ENCODE peak calls at places on chromosomes 1 and 21, in nine cellular contexts. One of them, this sample, is unnamed.

GRCh38 chr1:30120268-30121000 is 603.0 kb downstream of the MATN1 start:
- DNase-seq in neural crest cell: no peak
- DNase-seq in HFFc6: no peak
- DNase-seq in AG10803: no peak
- DNase-seq in Calu3: no peak
- DNase-seq in fibroblast of villous mesenchyme: peak; percentile 25
- DNase-seq in sigmoid colon: no peak
- DNase-seq in mammary epithelial cell: no peak
- DNase-seq in fibroblast of lung: no peak
- DNase-seq in this sample: no peak

GRCh38 chr1:208475449-208475848 is 231.3 kb upstream of the PLXNA2 start:
- DNase-seq in fibroblast of villous mesenchyme: no peak
- DNase-seq in mammary epithelial cell: peak; percentile 31
- DNase-seq in Calu3: no peak
- DNase-seq in HFFc6: no peak
- DNase-seq in sigmoid colon: peak; percentile 67
- DNase-seq in AG10803: peak; percentile 42
- DNase-seq in fibroblast of lung: peak; percentile 70
- DNase-seq in neural crest cell: no peak
- DNase-seq in this sample: no peak

GRCh38 chr21:29656504-29657227 is 283.1 kb downstream of the GRIK1 start:
- DNase-seq in mammary epithelial cell: peak; percentile 64
- DNase-seq in HFFc6: peak; percentile 25
- DNase-seq in fibroblast of lung: peak; percentile 78
- DNase-seq in AG10803: peak; percentile 63
- DNase-seq in sigmoid colon: no peak
- DNase-seq in fibroblast of villous mesenchyme: peak; percentile 55
- DNase-seq in neural crest cell: no peak
- DNase-seq in Calu3: no peak
- DNase-seq in this sample: no peak

GRCh38 chr1:203202431-203203245 is 16.1 kb upstream of the CHI3L1 start:
- DNase-seq in fibroblast of villous mesenchyme: peak; percentile 99
- DNase-seq in sigmoid colon: peak; percentile 85
- DNase-seq in fibroblast of lung: peak; percentile 95
- DNase-seq in Calu3: no peak
- DNase-seq in mammary epithelial cell: peak; percentile 17
- DNase-seq in HFFc6: peak; percentile 45
- DNase-seq in AG10803: peak; percentile 89
- DNase-seq in neural crest cell: no peak
- DNase-seq in this sample: no peak

GRCh38 chr21:34589511-34590282 is 25.2 kb downstream of the RCAN1 start:
- DNase-seq in AG10803: no peak
- DNase-seq in fibroblast of villous mesenchyme: no peak
- DNase-seq in Calu3: no peak
- DNase-seq in sigmoid colon: no peak
- DNase-seq in neural crest cell: no peak
- DNase-seq in fibroblast of lung: no peak
- DNase-seq in mammary epithelial cell: no peak
- DNase-seq in HFFc6: no peak
- DNase-seq in this sample: no peak

GRCh38 chr1:151255381-151255780 is 847 bp downstream of the PSMD4 start:
- DNase-seq in HFFc6: peak; percentile 6
- DNase-seq in mammary epithelial cell: peak; percentile 20
- DNase-seq in Calu3: no peak
- DNase-seq in sigmoid colon: no peak
- DNase-seq in fibroblast of lung: no peak
- DNase-seq in AG10803: no peak
- DNase-seq in fibroblast of villous mesenchyme: peak; percentile 10
- DNase-seq in neural crest cell: no peak
- DNase-seq in this sample: no peak

GRCh38 chr1:59971464-59971911 is 44.9 kb upstream of the CYP2J2 start:
- DNase-seq in fibroblast of villous mesenchyme: peak; percentile 62
- DNase-seq in mammary epithelial cell: peak; percentile 55
- DNase-seq in neural crest cell: peak; percentile 83
- DNase-seq in sigmoid colon: peak; percentile 77
- DNase-seq in fibroblast of lung: peak; percentile 69
- DNase-seq in AG10803: peak; percentile 56
- DNase-seq in HFFc6: peak; percentile 56
- DNase-seq in Calu3: peak; percentile 82
- DNase-seq in this sample: peak; percentile 81

GRCh38 chr1:187942986-187943385 is 1114.2 kb downstream of the PLA2G4A start:
- DNase-seq in HFFc6: no peak
- DNase-seq in neural crest cell: no peak
- DNase-seq in AG10803: no peak
- DNase-seq in fibroblast of lung: no peak
- DNase-seq in sigmoid colon: no peak
- DNase-seq in mammary epithelial cell: no peak
- DNase-seq in Calu3: no peak
- DNase-seq in fibroblast of villous mesenchyme: no peak
- DNase-seq in this sample: no peak

GRCh38 chr1:71695820-71696219 is 586.5 kb downstream of the NEGR1 start:
- DNase-seq in AG10803: peak; percentile 36
- DNase-seq in sigmoid colon: no peak
- DNase-seq in mammary epithelial cell: no peak
- DNase-seq in neural crest cell: no peak
- DNase-seq in Calu3: no peak
- DNase-seq in fibroblast of villous mesenchyme: no peak
- DNase-seq in HFFc6: no peak
- DNase-seq in fibroblast of lung: peak; percentile 41
- DNase-seq in this sample: no peak

GRCh38 chr21:44618909-44619308 is 7.0 kb downstream of the KRTAP10-8 start:
- DNase-seq in HFFc6: no peak
- DNase-seq in sigmoid colon: no peak
- DNase-seq in AG10803: no peak
- DNase-seq in fibroblast of lung: no peak
- DNase-seq in neural crest cell: no peak
- DNase-seq in Calu3: no peak
- DNase-seq in mammary epithelial cell: no peak
- DNase-seq in fibroblast of villous mesenchyme: no peak
- DNase-seq in this sample: no peak

GRCh38 chr1:53582211-53583020 is 123.2 kb downstream of the DMRTB1 start:
- DNase-seq in sigmoid colon: peak; percentile 40
- DNase-seq in fibroblast of villous mesenchyme: no peak
- DNase-seq in fibroblast of lung: peak; percentile 19
- DNase-seq in HFFc6: no peak
- DNase-seq in neural crest cell: no peak
- DNase-seq in AG10803: no peak
- DNase-seq in Calu3: no peak
- DNase-seq in mammary epithelial cell: no peak
- DNase-seq in this sample: peak; percentile 67

GRCh38 chr1:33007190-33008050 is 29.3 kb downstream of the AK2 start:
- DNase-seq in sigmoid colon: no peak
- DNase-seq in neural crest cell: no peak
- DNase-seq in AG10803: peak; percentile 88
- DNase-seq in fibroblast of lung: peak; percentile 90
- DNase-seq in HFFc6: peak; percentile 90
- DNase-seq in Calu3: peak; percentile 67
- DNase-seq in mammary epithelial cell: peak; percentile 93
- DNase-seq in fibroblast of villous mesenchyme: peak; percentile 93
- DNase-seq in this sample: no peak

GRCh38 chr1:206110161-206110560 is 7.0 kb downstream of the AVPR1B start:
- DNase-seq in fibroblast of villous mesenchyme: no peak
- DNase-seq in fibroblast of lung: no peak
- DNase-seq in sigmoid colon: no peak
- DNase-seq in mammary epithelial cell: no peak
- DNase-seq in HFFc6: no peak
- DNase-seq in neural crest cell: no peak
- DNase-seq in AG10803: no peak
- DNase-seq in Calu3: no peak
- DNase-seq in this sample: no peak

GRCh38 chr1:110187139-110187890 is 22.8 kb upstream of the KCNC4 start:
- DNase-seq in Calu3: no peak
- DNase-seq in fibroblast of villous mesenchyme: no peak
- DNase-seq in AG10803: peak; percentile 75
- DNase-seq in mammary epithelial cell: peak; percentile 4
- DNase-seq in HFFc6: peak; percentile 62
- DNase-seq in sigmoid colon: no peak
- DNase-seq in fibroblast of lung: no peak
- DNase-seq in neural crest cell: no peak
- DNase-seq in this sample: no peak
- TF ChIP-seq CTCF in Calu3: no peak
- TF ChIP-seq CTCF in fibroblast of villous mesenchyme: no peak
- TF ChIP-seq CTCF in AG10803: no peak
- TF ChIP-seq CTCF in mammary epithelial cell: no peak
- TF ChIP-seq CTCF in HFFc6: no peak
- TF ChIP-seq CTCF in sigmoid colon: no peak
- TF ChIP-seq CTCF in fibroblast of lung: no peak
- TF ChIP-seq CTCF in neural crest cell: no peak
- TF ChIP-seq CTCF in this sample: no peak

DNA sequence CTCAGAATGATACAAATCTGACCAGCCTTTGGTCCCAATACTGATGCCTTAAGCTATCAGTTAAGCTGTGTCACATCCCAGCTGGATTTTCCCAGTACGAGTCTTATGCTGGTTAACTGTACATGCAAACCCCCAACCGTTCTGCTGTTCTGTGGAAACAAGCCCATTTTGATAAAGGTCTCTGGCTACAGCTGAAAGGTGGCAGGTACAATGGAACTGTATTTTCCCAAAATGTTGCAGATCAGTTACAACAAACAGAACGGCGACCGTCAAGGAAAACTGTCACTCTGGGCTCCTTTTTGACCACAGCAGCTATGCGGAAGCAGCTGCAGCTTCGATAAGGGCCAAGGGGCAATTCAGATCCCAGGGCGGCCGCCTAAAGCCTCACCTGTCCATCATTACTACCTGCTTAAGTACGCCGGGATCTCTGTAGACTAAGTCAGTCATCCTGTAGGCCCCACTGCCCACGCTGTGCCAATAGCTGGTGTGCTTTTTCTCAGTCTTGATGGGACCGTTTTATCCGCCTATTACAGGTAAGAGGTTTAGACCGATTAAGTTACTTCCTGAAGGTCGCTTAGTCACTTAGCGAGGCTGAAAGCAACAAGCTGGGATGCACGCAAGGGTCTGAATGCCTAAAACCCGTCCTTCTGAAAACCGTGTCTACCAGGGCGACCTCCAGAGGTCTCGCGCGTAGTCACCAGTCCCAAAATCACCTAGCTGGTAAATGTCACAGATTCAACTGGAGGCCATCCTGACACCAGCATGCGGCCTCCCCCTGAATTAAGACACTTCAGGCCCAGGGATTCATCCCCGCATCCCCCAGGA is 11.1 kb upstream of the RAB42 start:
- DNase-seq in sigmoid colon: no peak
- DNase-seq in fibroblast of lung: peak; percentile 53
- DNase-seq in fibroblast of villous mesenchyme: peak; percentile 34
- DNase-seq in HFFc6: peak; percentile 52
- DNase-seq in AG10803: peak; percentile 49
- DNase-seq in neural crest cell: peak; percentile 20
- DNase-seq in Calu3: peak; percentile 47
- DNase-seq in mammary epithelial cell: peak; percentile 34
- DNase-seq in this sample: no peak
- TF ChIP-seq CTCF in sigmoid colon: no peak
- TF ChIP-seq CTCF in fibroblast of lung: no peak
- TF ChIP-seq CTCF in fibroblast of villous mesenchyme: no peak
- TF ChIP-seq CTCF in HFFc6: peak; percentile 43
- TF ChIP-seq CTCF in AG10803: peak; percentile 27
- TF ChIP-seq CTCF in neural crest cell: peak; percentile 14
- TF ChIP-seq CTCF in Calu3: no peak
- TF ChIP-seq CTCF in mammary epithelial cell: peak; percentile 30
- TF ChIP-seq CTCF in this sample: peak; percentile 18

GRCh38 chr1:22654692-22655091 is 1.7 kb downstream of the C1QB start:
- DNase-seq in AG10803: no peak
- DNase-seq in HFFc6: no peak
- DNase-seq in neural crest cell: no peak
- DNase-seq in fibroblast of lung: no peak
- DNase-seq in mammary epithelial cell: no peak
- DNase-seq in sigmoid colon: no peak
- DNase-seq in fibroblast of villous mesenchyme: no peak
- DNase-seq in Calu3: no peak
- DNase-seq in this sample: no peak
- TF ChIP-seq CTCF in AG10803: no peak
- TF ChIP-seq CTCF in HFFc6: peak; percentile 35
- TF ChIP-seq CTCF in neural crest cell: peak; percentile 40
- TF ChIP-seq CTCF in fibroblast of lung: no peak
- TF ChIP-seq CTCF in mammary epithelial cell: no peak
- TF ChIP-seq CTCF in sigmoid colon: no peak
- TF ChIP-seq CTCF in fibroblast of villous mesenchyme: no peak
- TF ChIP-seq CTCF in Calu3: no peak
- TF ChIP-seq CTCF in this sample: peak; percentile 55

GRCh38 chr1:78553859-78554258 is 63.1 kb downstream of the PTGFR start:
- DNase-seq in fibroblast of villous mesenchyme: no peak
- DNase-seq in AG10803: no peak
- DNase-seq in Calu3: peak; percentile 9
- DNase-seq in sigmoid colon: no peak
- DNase-seq in fibroblast of lung: no peak
- DNase-seq in mammary epithelial cell: no peak
- DNase-seq in HFFc6: no peak
- DNase-seq in neural crest cell: no peak
- DNase-seq in this sample: no peak
- TF ChIP-seq CTCF in fibroblast of villous mesenchyme: peak; percentile 46
- TF ChIP-seq CTCF in AG10803: no peak
- TF ChIP-seq CTCF in Calu3: no peak
- TF ChIP-seq CTCF in sigmoid colon: no peak
- TF ChIP-seq CTCF in fibroblast of lung: no peak
- TF ChIP-seq CTCF in mammary epithelial cell: peak; percentile 62
- TF ChIP-seq CTCF in HFFc6: peak; percentile 54
- TF ChIP-seq CTCF in neural crest cell: peak; percentile 33
- TF ChIP-seq CTCF in this sample: peak; percentile 27

GRCh38 chr1:234409328-234409727 is 36.1 kb downstream of the COA6 start:
- DNase-seq in fibroblast of villous mesenchyme: peak; percentile 45
- DNase-seq in sigmoid colon: no peak
- DNase-seq in HFFc6: no peak
- DNase-seq in neural crest cell: no peak
- DNase-seq in fibroblast of lung: peak; percentile 21
- DNase-seq in AG10803: no peak
- DNase-seq in mammary epithelial cell: no peak
- DNase-seq in Calu3: no peak
- DNase-seq in this sample: no peak
- TF ChIP-seq CTCF in fibroblast of villous mesenchyme: peak; percentile 31
- TF ChIP-seq CTCF in sigmoid colon: no peak
- TF ChIP-seq CTCF in HFFc6: peak; percentile 48
- TF ChIP-seq CTCF in neural crest cell: no peak
- TF ChIP-seq CTCF in fibroblast of lung: peak; percentile 16
- TF ChIP-seq CTCF in AG10803: peak; percentile 17
- TF ChIP-seq CTCF in mammary epithelial cell: peak; percentile 30
- TF ChIP-seq CTCF in Calu3: no peak
- TF ChIP-seq CTCF in this sample: peak; percentile 31

This sample was measured in type B pancreatic cell.